ENCODE peak calls at places on chromosome 9, in ten cellular contexts. One of them, this sample, is unnamed.

GRCh38 chr9:114405294-114406034 is 17.7 kb upstream of the AKNA start:
- DNase-seq in RWPE2: no peak
- DNase-seq in heart left ventricle: peak; percentile 80
- DNase-seq in neural crest cell: peak; percentile 76
- DNase-seq in neural progenitor cell: peak; percentile 87
- DNase-seq in keratinocyte: peak; percentile 38
- DNase-seq in GM23338: peak; percentile 92
- DNase-seq in Calu3: peak; percentile 68
- DNase-seq in fibroblast of lung: peak; percentile 61
- DNase-seq in endodermal cell: peak; percentile 94
- DNase-seq in this sample: peak; percentile 91

GRCh38 chr9:104233366-104233765 is 139.3 kb downstream of the SMC2 start:
- DNase-seq in fibroblast of lung: no peak
- DNase-seq in GM23338: no peak
- DNase-seq in neural crest cell: no peak
- DNase-seq in endodermal cell: no peak
- DNase-seq in neural progenitor cell: no peak
- DNase-seq in Calu3: no peak
- DNase-seq in RWPE2: no peak
- DNase-seq in keratinocyte: no peak
- DNase-seq in heart left ventricle: no peak
- DNase-seq in this sample: no peak

GRCh38 chr9:31355159-31355882 is 1029.1 kb upstream of the ACO1 start:
- DNase-seq in RWPE2: no peak
- DNase-seq in keratinocyte: no peak
- DNase-seq in endodermal cell: no peak
- DNase-seq in neural progenitor cell: no peak
- DNase-seq in fibroblast of lung: no peak
- DNase-seq in heart left ventricle: no peak
- DNase-seq in neural crest cell: no peak
- DNase-seq in Calu3: no peak
- DNase-seq in GM23338: no peak
- DNase-seq in this sample: no peak

GRCh38 chr9:98491778-98492177 is 217.0 kb downstream of the GABBR2 start:
- DNase-seq in keratinocyte: no peak
- DNase-seq in heart left ventricle: no peak
- DNase-seq in RWPE2: no peak
- DNase-seq in Calu3: no peak
- DNase-seq in GM23338: no peak
- DNase-seq in neural crest cell: no peak
- DNase-seq in endodermal cell: no peak
- DNase-seq in fibroblast of lung: peak; percentile 81
- DNase-seq in neural progenitor cell: peak; percentile 9
- DNase-seq in this sample: no peak

GRCh38 chr9:105114956-105115728 is 129.3 kb upstream of the SLC44A1 start:
- DNase-seq in fibroblast of lung: peak; percentile 50
- DNase-seq in RWPE2: no peak
- DNase-seq in keratinocyte: no peak
- DNase-seq in GM23338: no peak
- DNase-seq in Calu3: no peak
- DNase-seq in neural progenitor cell: no peak
- DNase-seq in neural crest cell: no peak
- DNase-seq in endodermal cell: no peak
- DNase-seq in heart left ventricle: no peak
- DNase-seq in this sample: peak; percentile 30

GRCh38 chr9:71647094-71647591 is 121.2 kb downstream of the CEMIP2 start:
- DNase-seq in neural progenitor cell: no peak
- DNase-seq in neural crest cell: no peak
- DNase-seq in keratinocyte: peak; percentile 17
- DNase-seq in RWPE2: peak; percentile 61
- DNase-seq in endodermal cell: peak; percentile 55
- DNase-seq in fibroblast of lung: peak; percentile 91
- DNase-seq in heart left ventricle: peak; percentile 84
- DNase-seq in GM23338: peak; percentile 12
- DNase-seq in Calu3: peak; percentile 20
- DNase-seq in this sample: no peak

GRCh38 chr9:4596165-4596922 is 65.8 kb upstream of the PLPP6 start:
- DNase-seq in heart left ventricle: no peak
- DNase-seq in Calu3: no peak
- DNase-seq in RWPE2: no peak
- DNase-seq in fibroblast of lung: no peak
- DNase-seq in GM23338: no peak
- DNase-seq in neural progenitor cell: peak; percentile 3
- DNase-seq in keratinocyte: no peak
- DNase-seq in endodermal cell: no peak
- DNase-seq in neural crest cell: no peak
- DNase-seq in this sample: no peak

GRCh38 chr9:104568868-104569267 is at the start of gene OR13C8:
- DNase-seq in heart left ventricle: no peak
- DNase-seq in GM23338: no peak
- DNase-seq in RWPE2: no peak
- DNase-seq in keratinocyte: no peak
- DNase-seq in neural crest cell: no peak
- DNase-seq in fibroblast of lung: no peak
- DNase-seq in Calu3: no peak
- DNase-seq in neural progenitor cell: no peak
- DNase-seq in endodermal cell: no peak
- DNase-seq in this sample: no peak

GRCh38 chr9:111375817-111376564 is 46.0 kb upstream of the OR2K2 start:
- DNase-seq in endodermal cell: no peak
- DNase-seq in neural progenitor cell: no peak
- DNase-seq in Calu3: no peak
- DNase-seq in RWPE2: no peak
- DNase-seq in neural crest cell: no peak
- DNase-seq in GM23338: no peak
- DNase-seq in heart left ventricle: no peak
- DNase-seq in keratinocyte: no peak
- DNase-seq in fibroblast of lung: peak; percentile 2
- DNase-seq in this sample: no peak

GRCh38 chr9:21994526-21994995 is at the start of gene CDKN2B-AS1:
- DNase-seq in GM23338: peak; percentile 76
- DNase-seq in RWPE2: peak; percentile 86
- DNase-seq in keratinocyte: no peak
- DNase-seq in neural progenitor cell: peak; percentile 55
- DNase-seq in endodermal cell: peak; percentile 79
- DNase-seq in neural crest cell: no peak
- DNase-seq in Calu3: peak; percentile 82
- DNase-seq in heart left ventricle: peak; percentile 71
- DNase-seq in fibroblast of lung: peak; percentile 84
- DNase-seq in this sample: peak; percentile 85

GRCh38 chr9:34332370-34332964 is 3.1 kb downstream of the NUDT2 start:
- DNase-seq in neural progenitor cell: peak; percentile 58
- DNase-seq in GM23338: peak; percentile 60
- DNase-seq in neural crest cell: no peak
- DNase-seq in endodermal cell: no peak
- DNase-seq in heart left ventricle: no peak
- DNase-seq in Calu3: no peak
- DNase-seq in fibroblast of lung: peak; percentile 39
- DNase-seq in keratinocyte: no peak
- DNase-seq in RWPE2: no peak
- DNase-seq in this sample: peak; percentile 17

GRCh38 chr9:33817327-33818166 is 587 bp downstream of the UBE2R2 start:
- DNase-seq in Calu3: peak; percentile 60
- DNase-seq in fibroblast of lung: peak; percentile 76
- DNase-seq in heart left ventricle: peak; percentile 82
- DNase-seq in neural progenitor cell: peak; percentile 86
- DNase-seq in endodermal cell: peak; percentile 90
- DNase-seq in RWPE2: peak; percentile 73
- DNase-seq in neural crest cell: peak; percentile 62
- DNase-seq in keratinocyte: no peak
- DNase-seq in GM23338: peak; percentile 81
- DNase-seq in this sample: peak; percentile 78

DNA sequence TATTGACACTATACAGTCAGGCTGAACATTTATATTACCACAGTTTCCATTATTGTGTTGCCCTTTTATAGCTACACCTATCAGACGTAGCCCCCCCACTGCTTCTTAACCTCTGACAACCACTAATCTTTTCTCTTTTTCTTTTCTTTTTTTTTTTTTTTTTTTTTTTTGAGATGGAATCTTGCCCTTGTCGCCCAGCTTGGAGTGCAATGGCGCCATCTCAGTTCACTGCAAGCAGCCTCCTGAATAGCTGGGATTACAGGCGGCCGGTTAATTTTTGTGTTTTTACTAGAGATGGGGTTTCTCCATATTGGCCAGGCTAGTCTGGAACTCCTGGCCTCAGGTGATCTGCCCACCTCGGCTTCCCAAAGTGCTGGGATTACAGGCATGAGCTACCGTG is 75.4 kb downstream of the UHRF2 start:
- DNase-seq in Calu3: no peak
- DNase-seq in neural progenitor cell: peak; percentile 27
- DNase-seq in neural crest cell: no peak
- DNase-seq in keratinocyte: no peak
- DNase-seq in GM23338: peak; percentile 65
- DNase-seq in heart left ventricle: no peak
- DNase-seq in endodermal cell: peak; percentile 69
- DNase-seq in RWPE2: no peak
- DNase-seq in fibroblast of lung: no peak
- DNase-seq in this sample: no peak
- TF ChIP-seq CTCF in Calu3: no peak
- TF ChIP-seq CTCF in neural progenitor cell: peak; percentile 12
- TF ChIP-seq CTCF in neural crest cell: no peak
- TF ChIP-seq CTCF in keratinocyte: no peak
- TF ChIP-seq CTCF in GM23338: peak; percentile 51
- TF ChIP-seq CTCF in heart left ventricle: no peak
- TF ChIP-seq CTCF in endodermal cell: peak; percentile 59
- TF ChIP-seq CTCF in RWPE2: no peak
- TF ChIP-seq CTCF in fibroblast of lung: no peak
- TF ChIP-seq CTCF in this sample: peak; percentile 1

GRCh38 chr9:129720865-129721545 is 31.8 kb downstream of the PTGES start:
- DNase-seq in RWPE2: no peak
- DNase-seq in endodermal cell: no peak
- DNase-seq in heart left ventricle: no peak
- DNase-seq in fibroblast of lung: no peak
- DNase-seq in GM23338: peak; percentile 34
- DNase-seq in keratinocyte: no peak
- DNase-seq in Calu3: no peak
- DNase-seq in neural progenitor cell: no peak
- DNase-seq in neural crest cell: no peak
- DNase-seq in this sample: no peak
- TF ChIP-seq CTCF in RWPE2: peak; percentile 8
- TF ChIP-seq CTCF in endodermal cell: peak; percentile 7
- TF ChIP-seq CTCF in heart left ventricle: no peak
- TF ChIP-seq CTCF in fibroblast of lung: no peak
- TF ChIP-seq CTCF in GM23338: peak; percentile 48
- TF ChIP-seq CTCF in keratinocyte: no peak
- TF ChIP-seq CTCF in Calu3: no peak
- TF ChIP-seq CTCF in neural progenitor cell: no peak
- TF ChIP-seq CTCF in neural crest cell: peak; percentile 6
- TF ChIP-seq CTCF in this sample: peak; percentile 33

DNA sequence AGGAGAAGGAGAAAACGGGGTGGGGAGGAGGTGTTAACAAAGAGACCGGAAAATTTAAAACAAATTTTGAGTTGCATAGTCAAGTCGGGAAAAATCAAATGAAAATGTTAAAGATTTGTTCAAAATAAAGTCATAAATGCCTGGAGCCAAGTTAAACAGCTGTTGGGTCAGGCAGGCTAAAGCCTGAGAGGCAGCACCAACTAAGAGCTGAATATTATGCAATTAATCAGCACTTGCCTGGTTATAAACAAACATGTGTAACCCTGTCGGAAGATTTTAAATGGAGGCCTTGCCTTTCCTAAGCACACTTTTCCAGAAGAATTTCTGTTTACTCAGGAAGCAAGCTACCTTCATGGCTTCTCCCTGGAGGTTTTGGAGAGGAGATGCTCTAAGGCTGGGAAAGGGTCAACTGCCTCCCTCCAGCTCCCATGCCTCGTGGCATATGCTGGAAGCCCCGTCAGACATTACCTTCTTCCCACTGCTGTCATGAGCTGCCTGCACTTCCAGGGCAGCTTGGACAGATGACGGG is 270.6 kb downstream of the DMRT2 start:
- DNase-seq in RWPE2: no peak
- DNase-seq in neural progenitor cell: no peak
- DNase-seq in keratinocyte: no peak
- DNase-seq in Calu3: no peak
- DNase-seq in endodermal cell: no peak
- DNase-seq in heart left ventricle: no peak
- DNase-seq in neural crest cell: no peak
- DNase-seq in fibroblast of lung: no peak
- DNase-seq in GM23338: no peak
- DNase-seq in this sample: no peak
- TF ChIP-seq CTCF in RWPE2: no peak
- TF ChIP-seq CTCF in neural progenitor cell: no peak
- TF ChIP-seq CTCF in keratinocyte: no peak
- TF ChIP-seq CTCF in Calu3: no peak
- TF ChIP-seq CTCF in endodermal cell: no peak
- TF ChIP-seq CTCF in heart left ventricle: no peak
- TF ChIP-seq CTCF in neural crest cell: no peak
- TF ChIP-seq CTCF in fibroblast of lung: no peak
- TF ChIP-seq CTCF in GM23338: no peak
- TF ChIP-seq CTCF in this sample: no peak

DNA sequence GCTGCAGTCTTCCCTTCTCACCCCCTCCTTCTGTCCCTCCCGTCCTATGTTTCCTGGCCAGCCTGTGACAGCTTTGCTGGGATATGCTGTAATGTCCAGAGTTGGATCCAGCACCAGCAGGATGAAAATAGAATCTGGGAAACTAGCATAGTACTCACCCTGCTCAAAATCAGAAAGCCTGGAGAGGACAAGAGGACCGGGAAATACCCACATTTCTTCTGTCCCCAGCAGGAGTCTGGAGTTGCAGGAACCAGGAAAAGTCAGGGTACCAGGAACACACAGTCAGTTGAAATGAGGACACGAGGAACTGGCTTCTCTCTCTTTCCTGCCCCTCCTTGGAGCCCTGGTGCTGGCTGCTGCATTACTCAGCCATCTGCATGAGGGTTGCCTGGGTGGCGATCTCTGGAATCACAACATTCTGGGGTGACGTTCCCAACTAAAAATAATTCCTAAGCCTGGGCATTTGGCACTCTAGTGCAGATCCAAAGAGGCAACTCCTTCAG is 59.6 kb upstream of the NFIL3 start:
- DNase-seq in heart left ventricle: peak; percentile 68
- DNase-seq in GM23338: no peak
- DNase-seq in neural progenitor cell: no peak
- DNase-seq in keratinocyte: no peak
- DNase-seq in Calu3: no peak
- DNase-seq in RWPE2: no peak
- DNase-seq in fibroblast of lung: peak; percentile 74
- DNase-seq in endodermal cell: no peak
- DNase-seq in neural crest cell: no peak
- DNase-seq in this sample: no peak
- TF ChIP-seq CTCF in heart left ventricle: no peak
- TF ChIP-seq CTCF in GM23338: no peak
- TF ChIP-seq CTCF in neural progenitor cell: no peak
- TF ChIP-seq CTCF in keratinocyte: no peak
- TF ChIP-seq CTCF in Calu3: no peak
- TF ChIP-seq CTCF in RWPE2: no peak
- TF ChIP-seq CTCF in fibroblast of lung: no peak
- TF ChIP-seq CTCF in endodermal cell: no peak
- TF ChIP-seq CTCF in neural crest cell: no peak
- TF ChIP-seq CTCF in this sample: no peak

This sample was measured in WERI-Rb-1.